ENCODE peak calls at places on chromosomes 5 and 9, in seven cellular contexts. T is pons, L is germinal center, N is DMS 273 treated with DMSO at 0.1 percent for 48 hours, C is GM23248, F is left colon, A is hepatic stellate cell. K is an unnamed sample.

GRCh38 chr5:152142845-152143469 is 218.3 kb upstream of the GLRA1 start:
- DNase-seq in T (peak), L (peak), N (peak), C (peak), F (peak), A (peak), K (peak)

GRCh38 chr5:93995126-93995621 is 253.8 kb upstream of the POU5F2 start:
- DNase-seq in T (no peak), L (no peak), N (no peak), C (peak), F (no peak), A (no peak), K (no peak)

GRCh38 chr9:89497978-89498844 is at the start of gene SEMA4D:
- DNase-seq in T (peak), L (peak), N (peak), C (peak), F (peak), A (no peak), K (peak)

GRCh38 chr5:146796911-146797310 is 81.6 kb downstream of the PPP2R2B start:
- DNase-seq in T (peak), L (no peak), N (no peak), C (no peak), F (no peak), A (no peak), K (no peak)

GRCh38 chr5:135158982-135159381 is 125.0 kb upstream of the PITX1 start:
- DNase-seq in T (no peak), L (no peak), N (no peak), C (no peak), F (no peak), A (no peak), K (no peak)

GRCh38 chr5:181043285-181044092 is 3.4 kb downstream of the BTNL9 start:
- DNase-seq in T (no peak), L (no peak), N (no peak), C (no peak), F (no peak), A (no peak), K (no peak)

GRCh38 chr5:37846786-37847310 is 7.0 kb upstream of the GDNF start:
- DNase-seq in T (no peak), L (no peak), N (no peak), C (no peak), F (no peak), A (no peak), K (no peak)

GRCh38 chr5:1806974-1807373 is 5.8 kb downstream of the NDUFS6 start:
- DNase-seq in T (no peak), L (no peak), N (no peak), C (no peak), F (no peak), A (no peak), K (no peak)

GRCh38 chr5:14379739-14380497 is 201.7 kb upstream of the OTULINL start:
- DNase-seq in T (no peak), L (no peak), N (no peak), C (no peak), F (no peak), A (no peak), K (peak)

GRCh38 chr5:44546283-44546682 is 157.1 kb upstream of the FGF10 start:
- DNase-seq in T (no peak), L (no peak), N (no peak), C (peak), F (no peak), A (no peak), K (no peak)

GRCh38 chr9:122008559-122008958 is 84.5 kb downstream of the TTLL11 start:
- DNase-seq in T (no peak), L (no peak), N (no peak), C (no peak), F (no peak), A (no peak), K (no peak)

K was measured in endothelial cell.